ENCODE peak calls at places on chromosomes 16 and 17, in four cellular contexts. W is H9, G is neuronal stem cell, J is H1. Q is an unnamed sample.

GRCh38 chr16:58339452-58339938 is 44.7 kb upstream of the PRSS54 start:
- DNase-seq in W (peak), G (no peak), J (no peak), Q (peak)

GRCh38 chr17:72392056-72393010 is 271.5 kb downstream of the SOX9 start:
- DNase-seq in W (no peak), G (no peak), J (no peak), Q (no peak)

GRCh38 chr17:64306850-64307463 is 43.9 kb upstream of the TEX2 start:
- DNase-seq in W (peak), G (peak), J (peak), Q (peak)

GRCh38 chr16:12651765-12652531 is 151.7 kb downstream of the CPPED1 start:
- DNase-seq in W (no peak), G (peak), J (no peak), Q (no peak)

GRCh38 chr17:28346746-28347246 is 10.5 kb downstream of the POLDIP2 start:
- DNase-seq in W (peak), G (no peak), J (no peak), Q (peak)

GRCh38 chr17:42321555-42321954 is 33.3 kb downstream of the STAT5A start:
- DNase-seq in W (no peak), G (no peak), J (no peak), Q (no peak)

GRCh38 chr17:48636177-48637018 is 10.2 kb upstream of the HOXB9 start:
- DNase-seq in W (peak), G (peak), J (peak), Q (peak)

GRCh38 chr17:18963126-18964017 is 11.4 kb downstream of the SLC5A10 start:
- DNase-seq in W (no peak), G (no peak), J (no peak), Q (no peak)

GRCh38 chr16:11251525-11252481 is 4.2 kb downstream of the SOCS1 start:
- DNase-seq in W (no peak), G (no peak), J (no peak), Q (no peak)

GRCh38 chr17:44376124-44376523 is 12.5 kb upstream of the FAM171A2 start:
- DNase-seq in W (peak), G (no peak), J (peak), Q (no peak)

GRCh38 chr16:70563571-70563970 is 40.0 kb downstream of the SF3B3 start:
- DNase-seq in W (no peak), G (no peak), J (no peak), Q (no peak)

GRCh38 chr17:30541802-30542201 is 64.6 kb downstream of the GOSR1 start:
- DNase-seq in W (no peak), G (no peak), J (peak), Q (no peak)

GRCh38 chr17:56810286-56810781 is 23.4 kb downstream of the C17orf67 start:
- DNase-seq in W (no peak), G (no peak), J (no peak), Q (no peak)

GRCh38 chr16:49468611-49469322 is 95.2 kb downstream of the C16orf78 start:
- DNase-seq in W (peak), G (no peak), J (peak), Q (no peak)

GRCh38 chr16:64094170-64094960 is 1027.5 kb downstream of the CDH11 start:
- DNase-seq in W (no peak), G (peak), J (no peak), Q (no peak)

GRCh38 chr16:86198201-86199118 is 299.5 kb downstream of the IRF8 start:
- DNase-seq in W (no peak), G (no peak), J (no peak), Q (no peak)

GRCh38 chr17:82303944-82304808 is 13.2 kb downstream of the CD7 start:
- DNase-seq in W (no peak), G (no peak), J (peak), Q (no peak)

GRCh38 chr16:27498916-27499658 is 50.6 kb downstream of the GTF3C1 start:
- DNase-seq in W (no peak), G (no peak), J (no peak), Q (no peak)

GRCh38 chr16:50473375-50473945 is 74.7 kb upstream of the NKD1 start:
- DNase-seq in W (no peak), G (no peak), J (no peak), Q (no peak)

GRCh38 chr17:49723423-49723822 is 15.7 kb upstream of the SLC35B1 start:
- DNase-seq in W (no peak), G (no peak), J (no peak), Q (no peak)

GRCh38 chr16:3401719-3402397 is 843 bp downstream of the ZNF174 start:
- DNase-seq in W (peak), G (peak), J (peak), Q (no peak)
- H4K8ac ChIP-seq in W (no peak), G (no peak), J (no peak), Q (no peak)

GRCh38 chr16:16095646-16096045 is 127.6 kb downstream of the ABCC6 start:
- DNase-seq in W (no peak), G (no peak), J (no peak), Q (no peak)
- H2BK12ac ChIP-seq in W (no peak), G (no peak), J (no peak), Q (no peak)

GRCh38 chr17:59369026-59369724 is 37.7 kb downstream of the YPEL2 start:
- DNase-seq in W (no peak), G (no peak), J (no peak), Q (no peak)

GRCh38 chr17:59373879-59374495 is 42.5 kb downstream of the YPEL2 start:
- DNase-seq in W (no peak), G (no peak), J (no peak), Q (no peak)

GRCh38 chr17:59371426-59372099 is 40.1 kb downstream of the YPEL2 start:
- DNase-seq in W (no peak), G (no peak), J (no peak), Q (no peak)

GRCh38 chr17:59370580-59371299 is 39.3 kb downstream of the YPEL2 start:
- DNase-seq in W (no peak), G (peak), J (no peak), Q (no peak)

DNA sequence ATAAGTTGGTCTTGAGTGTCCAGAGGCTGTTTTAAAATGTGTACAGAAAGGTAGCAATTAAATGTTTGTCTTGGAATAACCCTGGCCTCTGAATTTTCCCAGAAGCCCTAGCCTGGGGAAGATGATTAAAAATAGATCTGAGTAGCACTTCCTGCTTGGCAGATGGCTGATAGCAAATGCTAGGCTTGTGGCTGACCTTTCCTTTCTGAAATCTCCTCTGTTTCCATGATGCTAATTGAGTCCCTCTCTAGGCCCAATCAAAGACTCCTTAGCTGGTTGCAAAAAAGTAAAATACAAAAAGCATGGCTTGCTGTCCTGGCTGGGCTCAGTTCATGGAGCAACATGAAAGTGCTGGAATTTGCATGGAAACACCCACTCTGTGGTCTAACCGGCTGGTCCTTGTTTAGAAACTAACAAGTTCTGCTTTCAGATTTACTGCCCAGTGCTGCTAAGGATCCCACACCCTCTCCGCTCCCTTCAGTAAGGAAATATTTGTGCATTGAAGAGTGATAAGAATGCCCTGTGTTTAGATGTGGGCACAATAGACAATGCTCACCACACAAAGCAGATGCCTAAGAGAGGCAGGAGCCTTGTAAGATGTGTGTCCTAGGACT is 40.8 kb downstream of the YPEL2 start:
- DNase-seq in W (no peak), G (no peak), J (no peak), Q (peak)
- H4K8ac ChIP-seq in W (no peak), G (no peak), J (no peak), Q (no peak)

GRCh38 chr17:39212841-39213480 is 12.8 kb downstream of the STAC2 start:
- DNase-seq in W (peak), G (no peak), J (no peak), Q (no peak)

GRCh38 chr17:39209317-39210092 is 9.4 kb downstream of the RPL19 start:
- DNase-seq in W (peak), G (no peak), J (peak), Q (peak)

GRCh38 chr17:39210093-39210434 is 10.0 kb downstream of the RPL19 start:
- DNase-seq in W (no peak), G (no peak), J (no peak), Q (no peak)

GRCh38 chr17:39213852-39214251 is 11.9 kb downstream of the STAC2 start:
- DNase-seq in W (no peak), G (no peak), J (no peak), Q (peak)

DNA sequence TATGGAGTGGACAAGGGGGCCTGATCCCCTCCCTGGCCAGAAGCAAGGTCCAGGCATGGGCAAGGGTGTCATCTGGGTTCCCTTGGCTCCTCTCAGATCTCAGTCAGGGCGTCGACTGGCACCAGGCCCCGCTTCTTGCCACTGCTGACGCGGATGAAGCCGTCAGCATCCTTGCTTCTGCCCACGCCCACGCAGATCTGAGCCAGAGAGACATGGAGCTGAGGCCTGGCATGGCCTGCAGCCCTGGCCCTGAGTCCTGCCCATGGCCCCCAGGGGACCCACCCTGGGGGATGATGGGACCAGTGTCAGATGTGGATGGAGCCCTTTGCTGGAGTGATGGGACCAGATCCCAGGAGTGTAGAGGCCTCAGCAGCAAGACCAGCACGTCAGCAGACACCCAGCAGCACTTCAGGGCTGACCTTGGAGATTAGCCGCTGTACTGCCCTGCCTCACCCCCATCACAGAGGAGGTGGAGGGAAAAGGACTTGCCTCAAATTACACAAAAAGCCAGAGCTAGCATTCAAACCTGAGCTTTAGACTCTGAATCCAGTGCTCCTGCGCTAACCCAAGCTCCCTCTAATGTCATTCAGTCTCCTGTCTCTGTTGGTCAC is 12.2 kb downstream of the RPL19 start:
- DNase-seq in W (peak), G (no peak), J (no peak), Q (no peak)
- H2BK12ac ChIP-seq in W (no peak), G (no peak), J (peak), Q (no peak)

GRCh38 chr17:40916366-40916765 is 21.1 kb downstream of the KRT23 start:
- DNase-seq in W (no peak), G (no peak), J (no peak), Q (peak)

GRCh38 chr17:40912506-40913220 is 24.8 kb downstream of the KRT23 start:
- DNase-seq in W (no peak), G (no peak), J (no peak), Q (peak)

GRCh38 chr17:40915199-40915661 is 22.2 kb downstream of the KRT23 start:
- DNase-seq in W (no peak), G (no peak), J (no peak), Q (peak)

GRCh38 chr17:40915721-40916256 is 21.7 kb downstream of the KRT23 start:
- DNase-seq in W (no peak), G (no peak), J (no peak), Q (peak)

GRCh38 chr17:40914456-40914855 is 23.0 kb downstream of the KRT23 start:
- DNase-seq in W (no peak), G (no peak), J (no peak), Q (no peak)
- H4K8ac ChIP-seq in W (no peak), G (no peak), J (no peak), Q (no peak)

Q was measured in trophoblast cell.